ENCODE peak calls at places on chromosomes 5 and 9, in eight cellular contexts. E, U, G, H, A, J, C and X are unnamed samples.

GRCh38 chr5:37214550-37214949 is 34.6 kb downstream of the CPLANE1 start:
- DNase-seq in J (no peak), C (no peak), A (no peak), G (no peak), E (no peak), H (no peak), U (no peak), X (no peak)

GRCh38 chr5:103587185-103587748 is 24.7 kb upstream of the NUDT12 start:
- DNase-seq in G (peak), J (no peak), A (no peak), C (no peak), E (no peak), U (no peak), H (peak), X (no peak)

GRCh38 chr5:58871648-58872242 is 288.9 kb downstream of the RAB3C start:
- DNase-seq in U (no peak), A (no peak), E (no peak), G (peak), H (peak), J (no peak), C (no peak), X (no peak)

GRCh38 chr9:114538241-114538640 is 33.0 kb upstream of the WHRN start:
- DNase-seq in U (no peak), J (no peak), C (peak), H (no peak), G (no peak), A (no peak), E (no peak), X (peak)

GRCh38 chr5:174479325-174479724 is 245.1 kb upstream of the MSX2 start:
- DNase-seq in U (no peak), A (no peak), J (no peak), H (no peak), E (no peak), G (no peak), C (no peak), X (no peak)

GRCh38 chr5:147080391-147080790 is 154.4 kb upstream of the STK32A start:
- DNase-seq in E (no peak), H (no peak), G (no peak), C (no peak), J (no peak), U (no peak), A (no peak), X (no peak)

GRCh38 chr5:122457178-122457826 is 145.3 kb downstream of the SNCAIP start:
- DNase-seq in J (no peak), C (no peak), E (no peak), A (no peak), G (no peak), U (no peak), H (no peak), X (no peak)

GRCh38 chr9:135491764-135492163 is 8.7 kb upstream of the MRPS2 start:
- DNase-seq in E (no peak), H (no peak), U (no peak), G (no peak), C (no peak), J (no peak), A (no peak), X (no peak)

GRCh38 chr9:110266786-110267185 is 10.5 kb upstream of the TXN start:
- DNase-seq in A (no peak), U (no peak), E (no peak), H (no peak), J (no peak), G (no peak), C (no peak), X (no peak)

GRCh38 chr9:131395027-131395744 is 1.3 kb downstream of the PRRC2B start:
- DNase-seq in C (peak), J (no peak), A (peak), E (peak), H (no peak), U (no peak), G (no peak), X (peak)

GRCh38 chr5:14491505-14491904 is 90.1 kb upstream of the OTULINL start:
- DNase-seq in H (peak), A (no peak), G (no peak), C (no peak), E (no peak), U (no peak), J (no peak), X (peak)

GRCh38 chr5:122376305-122376704 is 64.3 kb downstream of the SNCAIP start:
- DNase-seq in H (no peak), C (no peak), E (no peak), J (no peak), U (no peak), G (no peak), A (no peak), X (no peak)

GRCh38 chr9:111955048-111955447 is 58.4 kb downstream of the UGCG start:
- DNase-seq in A (no peak), E (no peak), G (no peak), J (peak), C (no peak), U (no peak), H (no peak), X (no peak)

GRCh38 chr5:123460296-123460729 is 37.1 kb upstream of the CEP120 start:
- DNase-seq in A (no peak), H (no peak), G (no peak), U (no peak), J (no peak), C (peak), E (no peak), X (no peak)

GRCh38 chr9:107260437-107261081 is 22.5 kb upstream of the RAD23B start:
- DNase-seq in C (no peak), J (no peak), H (no peak), E (no peak), A (no peak), G (peak), U (no peak), X (peak)

GRCh38 chr5:119426059-119426458 is 26.2 kb upstream of the HSD17B4 start:
- DNase-seq in G (no peak), U (no peak), E (no peak), A (no peak), H (no peak), J (no peak), C (no peak), X (no peak)

GRCh38 chr5:64666058-64666457 is 24.2 kb upstream of the SHISAL2B start:
- DNase-seq in H (no peak), J (no peak), U (no peak), E (no peak), G (no peak), C (no peak), A (no peak), X (no peak)

GRCh38 chr5:172680921-172681320 is 39.9 kb downstream of the NEURL1B start:
- DNase-seq in H (no peak), G (no peak), A (no peak), C (no peak), E (no peak), U (no peak), J (no peak), X (peak)

GRCh38 chr5:82355496-82355895 is 77.3 kb upstream of the RPS23 start:
- DNase-seq in J (no peak), G (no peak), C (no peak), E (no peak), A (no peak), H (no peak), U (no peak), X (no peak)

GRCh38 chr9:136011703-136012496 is 50.7 kb upstream of the UBAC1 start:
- DNase-seq in J (peak), C (peak), A (peak), H (peak), U (no peak), G (no peak), E (peak), X (no peak)

GRCh38 chr9:129278391-129279237 is 100.6 kb upstream of the IER5L start:
- DNase-seq in A (peak), H (no peak), C (peak), G (no peak), E (no peak), U (no peak), J (peak), X (no peak)

GRCh38 chr9:79731483-79731882 is 159.7 kb downstream of the TLE4 start:
- DNase-seq in J (no peak), E (no peak), G (no peak), H (no peak), A (no peak), U (no peak), C (no peak), X (no peak)

DNA sequence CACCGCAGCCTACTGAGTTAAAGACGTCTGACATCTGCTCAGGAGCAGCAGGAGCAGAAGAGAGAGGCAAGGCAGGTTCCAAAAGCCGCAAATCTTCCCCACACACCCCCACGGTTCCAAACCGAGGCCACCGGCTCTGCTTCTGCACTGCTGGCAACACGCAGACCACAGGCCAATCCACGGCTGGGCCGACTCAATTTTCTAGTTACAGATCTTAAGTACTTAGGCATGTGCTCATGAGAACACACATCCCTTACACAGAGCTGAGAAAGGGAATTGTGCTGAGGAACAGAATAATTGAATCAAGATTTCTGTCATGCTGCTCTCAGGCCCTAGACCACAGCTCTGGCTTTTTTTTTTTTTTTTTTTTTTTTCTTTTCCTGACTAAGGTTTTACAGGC is 32.6 kb downstream of the PAX5 start:
- DNase-seq in G (no peak), C (no peak), H (no peak), J (no peak), U (no peak), E (no peak), A (no peak), X (no peak)
- H3K27ac ChIP-seq in G (no peak), C (no peak), H (no peak), J (no peak), U (no peak), E (no peak), A (no peak), X (no peak)

GRCh38 chr9:35608221-35608620 is 3.2 kb downstream of the TESK1 start:
- DNase-seq in C (no peak), J (no peak), E (no peak), U (no peak), A (no peak), G (no peak), H (no peak), X (no peak)

GRCh38 chr9:35606138-35606504 is 1.1 kb downstream of the TESK1 start:
- DNase-seq in C (no peak), H (peak), G (no peak), E (no peak), J (no peak), U (no peak), A (no peak), X (no peak)

GRCh38 chr9:35605336-35606137 is 475 bp downstream of the TESK1 start:
- DNase-seq in J (no peak), A (no peak), G (no peak), E (no peak), C (peak), U (no peak), H (peak), X (no peak)

GRCh38 chr9:35604578-35605335 is at the start of gene TESK1:
- DNase-seq in E (peak), J (peak), G (peak), H (peak), U (peak), C (peak), A (peak), X (peak)

GRCh38 chr9:35606726-35607125 is 1.7 kb downstream of the TESK1 start:
- DNase-seq in G (no peak), C (no peak), H (no peak), A (no peak), J (no peak), E (no peak), U (no peak), X (no peak)
- H3K4me3 ChIP-seq in G (peak), C (no peak), H (no peak), A (no peak), J (peak), E (no peak), U (peak), X (no peak)

GRCh38 chr5:160133071-160133917 is 14.0 kb upstream of the PWWP2A start:
- DNase-seq in U (no peak), E (peak), H (no peak), J (peak), G (peak), C (no peak), A (peak), X (no peak)
- H3K27ac ChIP-seq in U (no peak), E (no peak), H (no peak), J (peak), G (peak), C (no peak), A (no peak), X (no peak)

GRCh38 chr5:108417166-108417670 is 35.3 kb upstream of the FBXL17 start:
- DNase-seq in C (no peak), U (no peak), H (no peak), G (no peak), A (no peak), J (no peak), E (no peak), X (no peak)

GRCh38 chr5:108420182-108420581 is 38.3 kb upstream of the FBXL17 start:
- DNase-seq in A (no peak), J (no peak), E (no peak), G (no peak), H (no peak), C (no peak), U (no peak), X (no peak)

GRCh38 chr5:108421713-108422112 is 39.8 kb upstream of the FBXL17 start:
- DNase-seq in A (no peak), C (no peak), G (no peak), E (no peak), U (no peak), J (no peak), H (no peak), X (no peak)

GRCh38 chr5:108418172-108418571 is 36.3 kb upstream of the FBXL17 start:
- DNase-seq in A (no peak), U (no peak), E (no peak), J (peak), C (no peak), G (no peak), H (no peak), X (no peak)

DNA sequence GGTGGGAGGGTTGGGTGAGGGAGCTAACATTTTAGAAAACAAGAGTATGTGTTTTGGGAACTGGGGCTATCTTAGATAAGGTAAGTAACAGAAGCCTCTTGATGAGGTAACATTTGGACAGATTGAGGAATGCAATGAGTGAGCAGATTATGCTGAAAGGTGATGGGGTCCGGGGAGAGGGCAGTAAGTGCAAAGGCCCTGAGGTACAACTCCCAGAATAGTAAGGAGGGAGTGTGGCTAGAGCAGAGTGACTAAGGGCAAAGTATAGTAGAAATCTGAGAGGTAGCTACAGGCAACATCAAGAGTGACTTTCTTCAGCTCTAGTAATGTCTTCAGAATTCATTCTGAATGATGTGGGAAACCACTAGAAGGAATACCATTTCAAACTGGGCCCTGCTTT is 38.9 kb upstream of the FBXL17 start:
- DNase-seq in E (no peak), G (no peak), J (no peak), H (no peak), C (no peak), A (no peak), U (no peak), X (no peak)
- H3K4me3 ChIP-seq in E (no peak), G (no peak), J (no peak), H (no peak), C (no peak), A (no peak), U (no peak), X (no peak)